ENCODE peak calls at places on chromosomes 11 and 22, in five cellular contexts. One of them, this sample, is unnamed.

GRCh38 chr11:112440518-112440917 is 179.9 kb upstream of the PLET1 start:
- DNase-seq in NCI-H748 treated with DMSO at 0.1 percent for 48 hours: no peak
- DNase-seq in cardiac fibroblast: no peak
- DNase-seq in foreskin melanocyte: no peak
- DNase-seq in T-cell: no peak
- DNase-seq in this sample: no peak

GRCh38 chr22:39594411-39594810 is 23.9 kb downstream of the CACNA1I start:
- DNase-seq in NCI-H748 treated with DMSO at 0.1 percent for 48 hours: no peak
- DNase-seq in cardiac fibroblast: no peak
- DNase-seq in foreskin melanocyte: no peak
- DNase-seq in T-cell: no peak
- DNase-seq in this sample: no peak

GRCh38 chr11:10096987-10097386 is 197.0 kb downstream of the SBF2 start:
- DNase-seq in NCI-H748 treated with DMSO at 0.1 percent for 48 hours: no peak
- DNase-seq in cardiac fibroblast: no peak
- DNase-seq in foreskin melanocyte: no peak
- DNase-seq in T-cell: no peak
- DNase-seq in this sample: no peak

GRCh38 chr11:10387209-10388083 is 67.6 kb upstream of the AMPD3 start:
- DNase-seq in NCI-H748 treated with DMSO at 0.1 percent for 48 hours: no peak
- DNase-seq in cardiac fibroblast: peak
- DNase-seq in foreskin melanocyte: no peak
- DNase-seq in T-cell: no peak
- DNase-seq in this sample: no peak

GRCh38 chr11:102286292-102286691 is 31.0 kb upstream of the BIRC3 start:
- DNase-seq in NCI-H748 treated with DMSO at 0.1 percent for 48 hours: no peak
- DNase-seq in cardiac fibroblast: no peak
- DNase-seq in foreskin melanocyte: no peak
- DNase-seq in T-cell: no peak
- DNase-seq in this sample: no peak

GRCh38 chr11:67318239-67318555 is 14.9 kb downstream of the SSH3 start:
- DNase-seq in NCI-H748 treated with DMSO at 0.1 percent for 48 hours: no peak
- DNase-seq in cardiac fibroblast: no peak
- DNase-seq in foreskin melanocyte: no peak
- DNase-seq in T-cell: no peak
- DNase-seq in this sample: no peak

GRCh38 chr11:34366522-34366921 is 8.7 kb upstream of the ABTB2 start:
- DNase-seq in NCI-H748 treated with DMSO at 0.1 percent for 48 hours: no peak
- DNase-seq in cardiac fibroblast: peak
- DNase-seq in foreskin melanocyte: no peak
- DNase-seq in T-cell: no peak
- DNase-seq in this sample: peak

GRCh38 chr11:98358551-98358950 is 662.2 kb upstream of the CNTN5 start:
- DNase-seq in NCI-H748 treated with DMSO at 0.1 percent for 48 hours: no peak
- DNase-seq in cardiac fibroblast: no peak
- DNase-seq in foreskin melanocyte: no peak
- DNase-seq in T-cell: no peak
- DNase-seq in this sample: no peak

GRCh38 chr11:114316980-114317675 is 20.9 kb downstream of the NNMT start:
- DNase-seq in NCI-H748 treated with DMSO at 0.1 percent for 48 hours: no peak
- DNase-seq in cardiac fibroblast: peak
- DNase-seq in foreskin melanocyte: no peak
- DNase-seq in T-cell: no peak
- DNase-seq in this sample: no peak

GRCh38 chr11:10192036-10192435 is 102.0 kb downstream of the SBF2 start:
- DNase-seq in NCI-H748 treated with DMSO at 0.1 percent for 48 hours: no peak
- DNase-seq in cardiac fibroblast: no peak
- DNase-seq in foreskin melanocyte: no peak
- DNase-seq in T-cell: no peak
- DNase-seq in this sample: no peak

GRCh38 chr11:92793189-92793588 is 176.3 kb upstream of the MTNR1B start:
- DNase-seq in NCI-H748 treated with DMSO at 0.1 percent for 48 hours: no peak
- DNase-seq in cardiac fibroblast: no peak
- DNase-seq in foreskin melanocyte: no peak
- DNase-seq in T-cell: no peak
- DNase-seq in this sample: no peak

GRCh38 chr11:101915811-101916291 is 471 bp downstream of the ANGPTL5 start:
- DNase-seq in NCI-H748 treated with DMSO at 0.1 percent for 48 hours: peak
- DNase-seq in cardiac fibroblast: peak
- DNase-seq in foreskin melanocyte: peak
- DNase-seq in T-cell: no peak
- DNase-seq in this sample: peak

GRCh38 chr11:45543808-45544422 is 121.5 kb downstream of the CHST1 start:
- DNase-seq in NCI-H748 treated with DMSO at 0.1 percent for 48 hours: no peak
- DNase-seq in cardiac fibroblast: peak
- DNase-seq in foreskin melanocyte: no peak
- DNase-seq in T-cell: no peak
- DNase-seq in this sample: no peak

GRCh38 chr11:62732830-62733229 is 4.5 kb downstream of the TTC9C start:
- DNase-seq in NCI-H748 treated with DMSO at 0.1 percent for 48 hours: no peak
- DNase-seq in cardiac fibroblast: peak
- DNase-seq in foreskin melanocyte: peak
- DNase-seq in T-cell: no peak
- DNase-seq in this sample: no peak

GRCh38 chr22:36026741-36027140 is 1.9 kb downstream of the RBFOX2 start:
- DNase-seq in NCI-H748 treated with DMSO at 0.1 percent for 48 hours: no peak
- DNase-seq in cardiac fibroblast: peak
- DNase-seq in foreskin melanocyte: no peak
- DNase-seq in T-cell: no peak
- DNase-seq in this sample: no peak

GRCh38 chr11:76835928-76836612 is 24.6 kb upstream of the ACER3 start:
- DNase-seq in NCI-H748 treated with DMSO at 0.1 percent for 48 hours: no peak
- DNase-seq in cardiac fibroblast: peak
- DNase-seq in foreskin melanocyte: no peak
- DNase-seq in T-cell: no peak
- DNase-seq in this sample: no peak

GRCh38 chr11:2750601-2751522 is 51.1 kb upstream of the KCNQ1OT1 start:
- DNase-seq in NCI-H748 treated with DMSO at 0.1 percent for 48 hours: peak
- DNase-seq in cardiac fibroblast: no peak
- DNase-seq in foreskin melanocyte: no peak
- DNase-seq in T-cell: no peak
- DNase-seq in this sample: no peak

GRCh38 chr11:94785509-94785908 is 17.4 kb downstream of the AMOTL1 start:
- DNase-seq in NCI-H748 treated with DMSO at 0.1 percent for 48 hours: no peak
- DNase-seq in cardiac fibroblast: no peak
- DNase-seq in foreskin melanocyte: peak
- DNase-seq in T-cell: no peak
- DNase-seq in this sample: no peak

GRCh38 chr11:117232022-117232878 is at the start of the genes PCSK7 and RNF214:
- DNase-seq in NCI-H748 treated with DMSO at 0.1 percent for 48 hours: peak
- DNase-seq in cardiac fibroblast: peak
- DNase-seq in foreskin melanocyte: peak
- DNase-seq in T-cell: peak
- DNase-seq in this sample: peak

GRCh38 chr11:119615003-119615878 is 113.8 kb downstream of the NECTIN1 start:
- DNase-seq in NCI-H748 treated with DMSO at 0.1 percent for 48 hours: no peak
- DNase-seq in cardiac fibroblast: peak
- DNase-seq in foreskin melanocyte: no peak
- DNase-seq in T-cell: no peak
- DNase-seq in this sample: no peak

GRCh38 chr11:92224394-92225205 is at the start of gene FAT3:
- DNase-seq in NCI-H748 treated with DMSO at 0.1 percent for 48 hours: peak
- DNase-seq in cardiac fibroblast: peak
- DNase-seq in foreskin melanocyte: no peak
- DNase-seq in T-cell: no peak
- DNase-seq in this sample: peak

GRCh38 chr11:120835601-120836228 is 188.2 kb upstream of the TBCEL start:
- DNase-seq in NCI-H748 treated with DMSO at 0.1 percent for 48 hours: no peak
- DNase-seq in cardiac fibroblast: no peak
- DNase-seq in foreskin melanocyte: no peak
- DNase-seq in T-cell: no peak
- DNase-seq in this sample: no peak

GRCh38 chr22:29765905-29766631 is 739 bp downstream of the ZMAT5 start:
- DNase-seq in NCI-H748 treated with DMSO at 0.1 percent for 48 hours: no peak
- DNase-seq in cardiac fibroblast: no peak
- DNase-seq in foreskin melanocyte: no peak
- DNase-seq in T-cell: peak
- DNase-seq in this sample: no peak

This sample was measured in SHP77.